ENCODE peak calls at places on chromosome 13, in seven cellular contexts. O, Y, P, H, C, K and S are unnamed samples.
A peak's percentile ranks its signal among the peaks of the same experiment; 100 is the strongest.

GRCh38 chr13:114064516-114065140 is 67.8 kb downstream of the RASA3 start:
- DNase-seq in O (no peak), Y (peak; percentile 72), P (peak; percentile 40), H (no peak), C (peak; percentile 37), K (no peak), S (no peak)

GRCh38 chr13:52359534-52359933 is 46.4 kb downstream of the THSD1 start:
- DNase-seq in O (no peak), Y (no peak), P (no peak), H (no peak), C (no peak), K (no peak), S (no peak)

GRCh38 chr13:57829496-57829895 is 198.0 kb downstream of the PCDH17 start:
- DNase-seq in O (no peak), Y (no peak), P (no peak), H (no peak), C (no peak), K (no peak), S (no peak)

GRCh38 chr13:52020191-52020590 is 4.3 kb upstream of the UTP14C start:
- DNase-seq in O (no peak), Y (no peak), P (no peak), H (no peak), C (no peak), K (no peak), S (no peak)

GRCh38 chr13:51644649-51645048 is 60.4 kb downstream of the WDFY2 start:
- DNase-seq in O (no peak), Y (no peak), P (no peak), H (no peak), C (peak; percentile 40), K (no peak), S (peak; percentile 43)

GRCh38 chr13:67416047-67416925 is 186.2 kb upstream of the PCDH9 start:
- DNase-seq in O (no peak), Y (peak; percentile 35), P (no peak), H (no peak), C (peak; percentile 2), K (no peak), S (no peak)

GRCh38 chr13:54226866-54227265 is 1198.3 kb downstream of the OLFM4 start:
- DNase-seq in O (no peak), Y (peak; percentile 12), P (no peak), H (no peak), C (no peak), K (no peak), S (no peak)

GRCh38 chr13:112616586-112617381 is 28.8 kb upstream of the TUBGCP3 start:
- DNase-seq in O (no peak), Y (peak; percentile 28), P (no peak), H (no peak), C (peak; percentile 33), K (no peak), S (no peak)

GRCh38 chr13:110300090-110300815 is 6.7 kb downstream of the COL4A1 start:
- DNase-seq in O (no peak), Y (no peak), P (no peak), H (no peak), C (no peak), K (no peak), S (no peak)

GRCh38 chr13:34847751-34848150 is 94.3 kb upstream of the NBEA start:
- DNase-seq in O (no peak), Y (no peak), P (no peak), H (no peak), C (no peak), K (no peak), S (no peak)

GRCh38 chr13:111639994-111640393 is 319.6 kb downstream of the TEX29 start:
- DNase-seq in O (no peak), Y (no peak), P (no peak), H (no peak), C (no peak), K (no peak), S (no peak)

GRCh38 chr13:44331912-44332840 is 41.4 kb upstream of the SERP2 start:
- DNase-seq in O (no peak), Y (no peak), P (peak; percentile 58), H (no peak), C (no peak), K (no peak), S (no peak)

GRCh38 chr13:39836038-39836437 is 180.6 kb downstream of the COG6 start:
- DNase-seq in O (no peak), Y (no peak), P (no peak), H (peak; percentile 84), C (peak; percentile 91), K (no peak), S (no peak)

GRCh38 chr13:58994778-58995177 is 1169.0 kb downstream of the DIAPH3 start:
- DNase-seq in O (no peak), Y (no peak), P (no peak), H (no peak), C (no peak), K (no peak), S (no peak)